ENCODE peak calls at places on chromosomes 7 and 10, in ten cellular contexts. E is esophagus muscularis mucosa, H is GM12878, O is K562, P is transverse colon, I is H1, A is prostate gland, B is SK-N-SH, N is HCT116, T is spleen. F is an unnamed sample.

GRCh38 chr10:121436281-121436629 is 162.0 kb downstream of the FGFR2 start:
- DNase-seq in E (no peak), I (no peak), P (no peak), B (no peak), H (no peak), A (no peak), T (no peak), N (no peak), O (no peak), F (no peak)

GRCh38 chr7:128322040-128322643 is 21.6 kb downstream of the RBM28 start:
- DNase-seq in A (no peak), N (no peak), H (no peak), E (no peak), B (peak; percentile 47), P (no peak), T (no peak), I (no peak), O (peak; percentile 51), F (no peak)

GRCh38 chr7:141276031-141276430 is 202.2 kb downstream of the TMEM178B start:
- DNase-seq in H (no peak), N (no peak), A (no peak), B (no peak), I (no peak), T (no peak), O (no peak), P (no peak), E (no peak), F (no peak)

GRCh38 chr7:112238852-112239610 is 32.5 kb downstream of the ZNF277 start:
- DNase-seq in A (no peak), I (no peak), H (no peak), B (no peak), N (no peak), T (peak; percentile 29), E (no peak), O (no peak), P (no peak), F (no peak)

GRCh38 chr7:123494193-123494796 is 40.1 kb downstream of the IQUB start:
- DNase-seq in B (peak; percentile 41), A (peak; percentile 24), H (no peak), T (no peak), I (no peak), O (peak; percentile 81), N (peak; percentile 21), P (peak; percentile 13), E (no peak), F (no peak)

GRCh38 chr10:12333382-12334185 is 15.8 kb upstream of the CAMK1D start:
- DNase-seq in B (peak; percentile 77), T (peak; percentile 81), A (peak; percentile 42), N (peak; percentile 78), H (no peak), P (peak; percentile 51), I (no peak), O (no peak), E (no peak), F (no peak)

GRCh38 chr10:17479822-17480221 is 25.4 kb upstream of the ST8SIA6 start:
- DNase-seq in P (no peak), H (peak; percentile 8), E (no peak), T (no peak), I (no peak), A (no peak), O (no peak), B (no peak), N (no peak), F (no peak)

GRCh38 chr7:92626281-92626846 is 36.2 kb upstream of the FAM133B start:
- DNase-seq in N (no peak), A (no peak), E (no peak), H (no peak), B (no peak), I (no peak), T (no peak), P (no peak), O (no peak), F (no peak)

GRCh38 chr10:102604379-102604960 is 39.8 kb upstream of the TRIM8 start:
- DNase-seq in N (peak; percentile 86), A (no peak), B (no peak), T (no peak), E (no peak), P (no peak), O (peak; percentile 56), I (no peak), H (no peak), F (no peak)

GRCh38 chr10:97766106-97766810 is 5.5 kb downstream of the SFRP5 start:
- DNase-seq in E (no peak), N (no peak), H (no peak), B (no peak), I (no peak), P (no peak), A (no peak), O (no peak), T (no peak), F (no peak)

DNA sequence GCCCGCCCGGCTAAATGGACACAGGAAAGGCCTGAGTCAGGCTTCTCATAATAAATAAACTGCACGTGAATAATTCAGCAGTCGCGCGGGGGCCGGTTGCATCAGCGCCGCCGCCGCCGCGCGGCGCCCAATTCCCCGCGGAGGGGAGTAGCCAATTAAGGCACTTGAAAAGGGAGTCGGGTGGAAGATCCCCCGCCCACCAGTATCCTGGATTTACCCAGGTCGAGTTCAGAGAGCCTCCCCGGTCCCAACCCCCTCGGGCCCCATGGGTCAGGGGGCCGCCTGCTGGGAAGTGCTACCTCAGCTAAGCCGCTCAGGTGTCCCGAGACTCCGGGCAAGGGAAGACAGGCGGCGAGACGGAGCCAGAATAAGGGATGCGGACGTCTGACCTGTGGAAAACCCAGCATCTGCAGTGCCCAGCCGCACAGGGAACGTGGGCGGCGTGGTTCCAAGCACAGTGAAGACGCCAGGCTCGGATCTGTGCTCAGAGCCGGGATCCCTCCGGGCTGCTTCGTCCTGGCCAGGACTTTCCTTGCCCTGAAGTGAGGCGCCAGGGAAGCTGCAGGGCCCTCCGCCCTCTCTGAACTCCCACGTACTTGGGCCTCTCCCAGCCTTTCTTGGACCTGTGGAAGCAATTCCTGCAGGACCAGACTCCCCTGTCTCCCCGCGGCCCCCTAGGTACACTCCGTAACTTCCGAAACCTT is 7.3 kb upstream of the LBX1 start:
- DNase-seq in O (no peak), A (no peak), P (no peak), B (no peak), N (no peak), I (peak; percentile 83), E (no peak), T (no peak), H (no peak), F (no peak)
- TF ChIP-seq POLR2AphosphoS5 in O (no peak), A (no peak), P (no peak), B (no peak), N (no peak), I (no peak), E (no peak), T (no peak), H (no peak), F (no peak)

DNA sequence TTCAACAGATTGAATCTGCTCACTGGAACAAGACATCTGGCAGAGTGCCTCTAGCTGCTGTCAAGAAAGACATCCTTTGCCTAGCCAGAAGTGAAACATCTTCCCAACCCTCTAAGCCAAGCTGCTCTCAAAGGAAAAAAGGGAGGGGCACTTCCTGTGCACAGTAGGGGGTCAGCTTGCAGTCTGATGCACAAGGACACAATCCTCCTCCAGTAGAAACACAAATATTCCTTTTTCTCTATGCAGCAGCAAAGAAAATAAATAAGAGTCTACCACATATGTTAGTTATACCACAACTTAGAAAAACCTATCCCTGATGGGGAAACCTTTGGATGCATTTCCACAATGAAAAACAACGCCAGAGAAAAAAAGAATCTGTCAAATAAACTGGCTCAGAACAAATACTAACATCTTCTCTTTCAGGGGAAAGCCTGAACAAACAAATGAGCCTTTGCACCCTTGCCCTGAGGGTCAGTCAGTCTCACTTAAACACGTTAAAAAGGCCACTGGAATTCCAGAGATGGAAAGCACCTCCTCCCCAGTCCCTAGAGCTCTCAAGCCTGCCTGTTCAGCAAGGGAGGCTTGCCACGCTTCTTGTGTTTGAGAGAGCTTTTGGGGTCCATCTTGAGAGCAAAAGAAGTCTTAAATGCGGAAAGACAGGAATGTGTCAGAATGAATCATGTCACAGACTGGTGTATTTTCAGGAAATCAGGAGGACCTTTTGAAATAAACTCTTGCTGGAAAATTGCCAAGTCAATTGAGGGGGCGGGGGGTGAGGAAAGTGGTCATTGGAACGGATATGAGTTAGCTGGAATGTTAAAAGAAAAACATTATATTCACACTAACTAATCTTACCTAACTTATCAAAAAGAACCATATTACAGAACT is 7.5 kb downstream of the LAMB1 start:
- DNase-seq in I (peak; percentile 57), O (peak; percentile 48), E (no peak), A (no peak), B (peak; percentile 50), N (no peak), P (no peak), H (no peak), T (no peak), F (no peak)
- TF ChIP-seq POLR2AphosphoS5 in I (no peak), O (no peak), E (peak; percentile 55), A (no peak), B (peak; percentile 54), N (no peak), P (no peak), H (no peak), T (no peak), F (no peak)

GRCh38 chr10:43419997-43420368 is 11.0 kb upstream of the HNRNPF start:
- DNase-seq in H (no peak), I (no peak), O (no peak), B (no peak), A (no peak), P (no peak), E (no peak), T (no peak), N (no peak), F (no peak)
- TF ChIP-seq POLR2AphosphoS5 in H (no peak), I (no peak), O (no peak), B (no peak), A (no peak), P (no peak), E (no peak), T (no peak), N (no peak), F (no peak)

DNA sequence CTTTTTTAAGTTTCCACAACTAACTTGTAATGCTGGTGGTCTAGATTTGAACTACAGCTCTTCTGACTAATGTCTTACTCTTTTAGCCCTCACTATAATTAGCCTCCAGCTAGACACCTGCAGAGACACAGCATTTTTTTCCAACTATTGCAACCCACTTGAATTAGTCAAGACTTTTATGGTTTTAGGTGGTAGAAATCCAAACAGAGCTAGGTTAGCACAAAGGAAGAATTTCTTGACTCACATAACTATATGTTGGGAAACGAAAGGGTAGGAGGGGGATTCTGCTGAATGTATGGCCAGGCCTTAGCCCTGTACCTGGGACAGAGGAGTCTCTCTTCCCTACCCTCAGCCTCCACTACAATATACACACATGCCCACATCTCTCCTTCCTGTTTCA is 586.1 kb downstream of the INHBA start:
- DNase-seq in O (no peak), A (no peak), N (no peak), B (no peak), H (no peak), T (no peak), I (no peak), E (no peak), P (no peak), F (no peak)
- TF ChIP-seq POLR2AphosphoS5 in O (no peak), A (no peak), N (no peak), B (no peak), H (no peak), T (no peak), I (no peak), E (no peak), P (no peak), F (no peak)

F was measured in GM12891.